ENCODE peak calls at places on chromosomes 7 and 10, in four cellular contexts. O is GM12892, J is neural crest cell, C is LNCaP clone FGC. E is an unnamed sample.

GRCh38 chr10:57638411-57638810 is 629.3 kb downstream of the IPMK start:
- DNase-seq in J (no peak), O (no peak), C (peak), E (no peak)

GRCh38 chr10:72954596-72955569 is at the start of gene PLA2G12B:
- DNase-seq in O (no peak), J (no peak), C (no peak), E (no peak)

GRCh38 chr10:17599089-17599488 is 18.1 kb downstream of the HACD1 start:
- DNase-seq in C (peak), O (no peak), J (no peak), E (peak)

GRCh38 chr7:101100858-101101847 is 15.9 kb downstream of the TRIM56 start:
- DNase-seq in C (no peak), O (no peak), J (no peak), E (no peak)

GRCh38 chr7:100567751-100568175 is 5.9 kb downstream of the SAP25 start:
- DNase-seq in C (no peak), J (no peak), O (no peak), E (no peak)

GRCh38 chr10:33114451-33114944 is 156.5 kb upstream of the ITGB1 start:
- DNase-seq in J (no peak), O (no peak), C (no peak), E (no peak)

GRCh38 chr10:8051109-8051781 is 3.2 kb upstream of the GATA3 start:
- DNase-seq in C (no peak), O (no peak), J (no peak), E (no peak)

GRCh38 chr10:107502263-107502979 is 337.9 kb upstream of the SORCS1 start:
- DNase-seq in O (no peak), C (no peak), J (no peak), E (no peak)

E was measured in COLO829.